ENCODE peak calls at places on chromosomes 1 and 21, in six cellular contexts. N, I, Y, P, E and R are unnamed samples.

GRCh38 chr1:28751315-28752056 is 14.7 kb downstream of the YTHDF2 start:
- DNase-seq in N (no peak), I (no peak), Y (no peak), P (no peak), E (no peak), R (no peak)

GRCh38 chr1:163844393-163844948 is 522.7 kb downstream of the NUF2 start:
- DNase-seq in N (no peak), I (no peak), Y (no peak), P (no peak), E (no peak), R (no peak)

GRCh38 chr1:87757700-87758099 is 429.0 kb downstream of the LMO4 start:
- DNase-seq in N (no peak), I (no peak), Y (peak; percentile 45), P (no peak), E (no peak), R (no peak)

GRCh38 chr1:43776043-43776761 is 68.9 kb downstream of the ST3GAL3 start:
- DNase-seq in N (no peak), I (no peak), Y (no peak), P (no peak), E (no peak), R (no peak)

GRCh38 chr1:234681990-234682389 is 72.0 kb upstream of the IRF2BP2 start:
- DNase-seq in N (no peak), I (no peak), Y (no peak), P (no peak), E (no peak), R (no peak)

GRCh38 chr1:201452881-201453280 is 16.1 kb downstream of the PHLDA3 start:
- DNase-seq in N (no peak), I (no peak), Y (no peak), P (no peak), E (no peak), R (no peak)

GRCh38 chr1:176811896-176812295 is 348.9 kb downstream of the PAPPA2 start:
- DNase-seq in N (no peak), I (peak; percentile 37), Y (no peak), P (no peak), E (no peak), R (no peak)

GRCh38 chr1:200558866-200559459 is 61.6 kb downstream of the KIF14 start:
- DNase-seq in N (peak; percentile 38), I (no peak), Y (no peak), P (peak; percentile 5), E (no peak), R (peak; percentile 37)

GRCh38 chr1:210828996-210829596 is 304.9 kb downstream of the KCNH1 start:
- DNase-seq in N (no peak), I (no peak), Y (no peak), P (no peak), E (no peak), R (no peak)

DNA sequence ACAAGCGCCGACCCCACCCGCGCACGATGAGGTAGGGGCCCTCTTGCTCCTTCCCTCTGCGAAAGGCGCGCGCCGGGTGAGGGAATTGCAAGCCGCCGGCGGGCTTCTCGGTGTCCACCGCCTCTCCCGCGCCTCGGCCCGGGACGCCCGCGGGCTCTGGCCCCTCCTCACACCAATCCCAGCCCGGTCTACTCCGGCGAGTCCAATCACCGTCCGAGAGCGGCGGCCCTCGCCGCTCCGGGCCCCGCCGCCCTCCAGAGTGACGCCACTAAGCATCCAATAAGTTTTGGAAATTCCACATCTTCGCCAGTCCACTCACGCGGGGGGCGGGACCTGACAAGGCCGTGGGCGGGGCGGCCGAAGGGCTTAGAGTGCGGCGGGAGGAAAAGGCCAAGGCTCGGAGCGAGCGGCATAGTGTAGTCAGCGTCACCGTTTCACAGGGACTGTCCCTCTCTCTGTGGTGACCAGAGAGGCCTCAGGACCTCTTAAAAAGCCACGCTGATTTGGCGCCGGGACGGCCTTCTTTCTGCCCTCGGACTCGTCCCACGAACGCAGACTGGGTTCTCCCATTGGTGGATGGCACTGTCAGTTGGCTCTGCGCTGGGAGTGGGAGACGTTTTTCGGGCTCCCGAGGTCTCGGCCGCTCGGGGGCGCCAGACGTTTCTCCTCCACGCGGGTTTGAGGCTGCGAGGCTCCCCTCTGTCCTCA is at the start of gene TRIM45:
- DNase-seq in N (peak; percentile 71), I (peak; percentile 98), Y (peak; percentile 98), P (peak; percentile 70), E (peak; percentile 98), R (peak; percentile 79)
- H3K4me3 ChIP-seq in N (peak within 1 kb of the TSS; percentile 74), I (peak within 1 kb of the TSS; percentile 85), Y (peak within 1 kb of the TSS; percentile 68), P (peak within 1 kb of the TSS; percentile 60), E (peak within 1 kb of the TSS; percentile 78), R (peak within 1 kb of the TSS; percentile 72)

DNA sequence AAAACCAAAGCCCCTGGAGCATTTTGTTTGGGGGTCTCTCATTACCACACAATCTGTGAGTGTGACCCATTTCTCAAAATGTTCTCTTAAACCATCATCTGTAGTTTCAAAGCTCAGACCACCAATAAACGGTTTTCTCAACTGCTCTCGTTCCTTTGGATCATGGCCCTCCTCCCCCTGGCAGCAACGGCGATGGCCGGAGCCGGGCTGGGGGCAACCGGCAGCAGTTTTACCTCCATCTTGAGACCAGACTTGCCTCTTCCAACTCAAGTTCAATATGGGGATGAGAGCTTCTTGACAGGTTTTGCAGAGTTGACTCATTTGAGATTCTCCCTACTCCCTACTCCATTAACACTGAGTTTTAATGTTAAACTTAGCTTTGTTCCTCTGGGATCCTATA is 29.7 kb downstream of the LRRC42 start:
- DNase-seq in N (no peak), I (no peak), Y (no peak), P (no peak), E (no peak), R (no peak)
- H3K4me3 ChIP-seq in N (no peak overlapping the region), I (no peak overlapping the region), Y (no peak overlapping the region), P (no peak overlapping the region), E (no peak overlapping the region), R (no peak overlapping the region)

GRCh38 chr21:26961704-26962103 is 5.2 kb downstream of the ADAMTS5 start:
- DNase-seq in N (no peak), I (peak; percentile 83), Y (no peak), P (no peak), E (no peak), R (peak; percentile 23)
- H3K4me3 ChIP-seq in N (no peak overlapping the region), I (no peak overlapping the region), Y (no peak overlapping the region), P (no peak overlapping the region), E (peak overlapping the region; percentile 2), R (no peak overlapping the region)

DNA sequence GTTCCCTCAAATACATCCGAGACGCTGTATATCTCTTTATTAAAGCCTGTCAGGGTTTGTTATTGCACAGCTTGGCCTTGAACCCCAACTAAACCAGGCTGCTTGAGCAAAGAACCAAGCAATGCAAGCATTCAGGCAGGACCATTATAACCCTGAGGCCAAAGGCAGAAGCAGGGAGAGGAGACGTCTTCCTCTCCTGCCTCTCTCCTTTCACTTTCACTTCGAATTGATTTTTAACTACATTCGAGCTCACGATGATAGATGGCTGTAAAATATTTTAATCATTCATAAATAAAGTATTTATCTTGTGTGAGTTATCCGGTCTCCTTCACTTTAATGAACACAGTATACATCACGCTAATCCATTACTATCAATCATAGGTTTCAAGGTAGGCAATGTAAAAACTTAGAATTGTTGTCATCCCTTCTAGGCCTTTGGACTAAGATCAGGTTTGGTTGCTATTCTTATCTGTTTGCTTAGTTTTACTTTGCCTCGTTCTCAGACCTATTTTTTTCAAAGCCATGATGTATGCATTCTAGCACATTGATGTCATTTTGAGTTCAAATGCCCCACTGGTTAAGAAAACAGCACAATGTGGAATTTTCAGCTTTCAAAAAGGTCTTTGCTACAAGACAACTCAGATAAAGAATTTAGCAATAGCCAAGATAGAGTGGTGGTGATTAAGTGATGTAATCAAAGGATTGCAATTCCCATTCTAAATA is 480.2 kb upstream of the RUNX1 start:
- DNase-seq in N (no peak), I (no peak), Y (no peak), P (peak; percentile 41), E (no peak), R (no peak)
- H3K4me3 ChIP-seq in N (peak overlapping the region; percentile 60), I (no peak overlapping the region), Y (peak overlapping the region; percentile 48), P (peak overlapping the region; percentile 81), E (peak overlapping the region; percentile 49), R (no peak overlapping the region)

GRCh38 chr1:3172431-3173112 is 103.6 kb downstream of the PRDM16 start:
- DNase-seq in N (no peak), I (no peak), Y (no peak), P (no peak), E (no peak), R (no peak)

GRCh38 chr1:3169621-3170356 is 100.8 kb downstream of the PRDM16 start:
- DNase-seq in N (no peak), I (no peak), Y (no peak), P (no peak), E (no peak), R (no peak)

GRCh38 chr1:3171761-3172160 is 102.8 kb downstream of the PRDM16 start:
- DNase-seq in N (no peak), I (no peak), Y (no peak), P (no peak), E (no peak), R (no peak)

GRCh38 chr1:3168678-3169077 is 99.7 kb downstream of the PRDM16 start:
- DNase-seq in N (no peak), I (no peak), Y (peak; percentile 71), P (no peak), E (no peak), R (no peak)

DNA sequence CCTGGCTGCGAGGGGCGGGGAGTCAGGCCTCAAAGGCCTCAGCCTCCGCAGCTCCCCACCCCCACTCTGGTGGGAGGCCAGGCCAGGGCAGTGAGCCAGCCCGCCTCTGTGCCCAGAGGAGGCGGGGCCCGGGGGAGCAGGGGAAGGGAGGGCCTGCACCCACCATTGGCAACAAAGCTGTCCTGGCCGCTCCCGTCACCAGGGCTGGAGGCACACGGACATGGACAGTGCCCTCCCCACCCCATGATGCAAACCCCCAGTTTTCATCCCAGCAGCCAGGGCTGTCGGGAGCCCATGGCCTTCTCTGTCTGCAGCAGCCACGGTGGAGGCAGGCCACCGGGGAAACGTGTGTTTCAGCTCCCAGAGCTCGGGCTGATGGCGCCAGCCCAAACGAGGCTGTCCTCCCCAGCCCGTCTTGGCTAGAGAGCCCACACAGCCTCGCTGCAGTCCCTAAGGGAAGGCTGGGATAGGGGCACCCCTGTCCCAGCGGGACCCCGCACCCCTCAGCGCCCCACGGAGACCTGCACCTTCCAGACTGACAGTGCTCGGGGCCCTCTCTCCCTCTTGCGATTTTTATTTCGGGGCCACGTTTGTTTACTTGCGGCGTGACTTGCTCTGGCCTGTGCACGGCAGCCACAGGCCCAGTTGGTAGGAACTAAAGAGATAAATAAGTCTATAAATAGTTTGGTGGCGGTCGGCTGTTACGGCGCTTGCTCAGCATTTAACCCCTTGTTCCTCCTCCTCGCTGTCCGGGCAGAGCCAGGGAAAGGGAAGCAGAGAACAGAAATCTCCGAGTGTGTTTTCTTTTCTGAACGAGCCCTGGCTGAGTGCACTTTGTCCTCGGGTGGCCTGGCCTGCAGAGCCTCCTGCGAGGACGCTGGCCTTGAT is 101.8 kb downstream of the PRDM16 start:
- DNase-seq in N (no peak), I (no peak), Y (peak; percentile 79), P (no peak), E (peak; percentile 86), R (no peak)
- H3K4me3 ChIP-seq in N (no peak overlapping the region), I (no peak overlapping the region), Y (peak overlapping the region; percentile 41), P (no peak overlapping the region), E (peak overlapping the region; percentile 59), R (no peak overlapping the region)